ENCODE peak calls at places on chromosome 21, in ten cellular contexts. One of them, this sample, is unnamed.

GRCh38 chr21:27505516-27505915 is 538.6 kb upstream of the ADAMTS5 start:
- DNase-seq in left lung: no peak
- DNase-seq in WTC11: no peak
- DNase-seq in AG04449: peak; percentile 58
- DNase-seq in HAP-1: no peak
- DNase-seq in globus pallidus: no peak
- DNase-seq in stimulated activated CD4-positive, alpha-beta T cell treated with anti-CD3 and anti-CD28 coated beads, Interleukin-2, amount 100 ng/mL, for 24 hours: no peak
- DNase-seq in NCI-H345: no peak
- DNase-seq in activated CD4-positive, alpha-beta T cell treated with anti-CD3 and anti-CD28 coated beads, Interleukin-2, amount 10 ng/mL, durations not matched to agents 7 days and 5 days: no peak
- DNase-seq in PC-9: no peak
- DNase-seq in this sample: no peak

GRCh38 chr21:34204481-34205439 is 131.4 kb downstream of the MRPS6 start:
- DNase-seq in left lung: no peak
- DNase-seq in WTC11: no peak
- DNase-seq in AG04449: no peak
- DNase-seq in HAP-1: no peak
- DNase-seq in globus pallidus: no peak
- DNase-seq in stimulated activated CD4-positive, alpha-beta T cell treated with anti-CD3 and anti-CD28 coated beads, Interleukin-2, amount 100 ng/mL, for 24 hours: no peak
- DNase-seq in NCI-H345: peak; percentile 84
- DNase-seq in activated CD4-positive, alpha-beta T cell treated with anti-CD3 and anti-CD28 coated beads, Interleukin-2, amount 10 ng/mL, durations not matched to agents 7 days and 5 days: no peak
- DNase-seq in PC-9: no peak
- DNase-seq in this sample: peak; percentile 59

GRCh38 chr21:41760411-41760810 is 6.4 kb downstream of the RIPK4 start:
- DNase-seq in left lung: no peak
- DNase-seq in WTC11: no peak
- DNase-seq in AG04449: no peak
- DNase-seq in HAP-1: no peak
- DNase-seq in globus pallidus: no peak
- DNase-seq in stimulated activated CD4-positive, alpha-beta T cell treated with anti-CD3 and anti-CD28 coated beads, Interleukin-2, amount 100 ng/mL, for 24 hours: no peak
- DNase-seq in NCI-H345: no peak
- DNase-seq in activated CD4-positive, alpha-beta T cell treated with anti-CD3 and anti-CD28 coated beads, Interleukin-2, amount 10 ng/mL, durations not matched to agents 7 days and 5 days: no peak
- DNase-seq in PC-9: no peak
- DNase-seq in this sample: no peak

GRCh38 chr21:37082856-37083611 is 10.0 kb downstream of the TTC3 start:
- DNase-seq in left lung: no peak
- DNase-seq in WTC11: no peak
- DNase-seq in AG04449: no peak
- DNase-seq in HAP-1: no peak
- DNase-seq in globus pallidus: no peak
- DNase-seq in stimulated activated CD4-positive, alpha-beta T cell treated with anti-CD3 and anti-CD28 coated beads, Interleukin-2, amount 100 ng/mL, for 24 hours: no peak
- DNase-seq in NCI-H345: no peak
- DNase-seq in activated CD4-positive, alpha-beta T cell treated with anti-CD3 and anti-CD28 coated beads, Interleukin-2, amount 10 ng/mL, durations not matched to agents 7 days and 5 days: no peak
- DNase-seq in PC-9: no peak
- DNase-seq in this sample: no peak

GRCh38 chr21:38965910-38966504 is 160.3 kb downstream of the ETS2 start:
- DNase-seq in left lung: no peak
- DNase-seq in WTC11: peak; percentile 50
- DNase-seq in AG04449: no peak
- DNase-seq in HAP-1: no peak
- DNase-seq in globus pallidus: no peak
- DNase-seq in stimulated activated CD4-positive, alpha-beta T cell treated with anti-CD3 and anti-CD28 coated beads, Interleukin-2, amount 100 ng/mL, for 24 hours: no peak
- DNase-seq in NCI-H345: peak; percentile 96
- DNase-seq in activated CD4-positive, alpha-beta T cell treated with anti-CD3 and anti-CD28 coated beads, Interleukin-2, amount 10 ng/mL, durations not matched to agents 7 days and 5 days: no peak
- DNase-seq in PC-9: peak; percentile 72
- DNase-seq in this sample: peak; percentile 47

GRCh38 chr21:15729346-15729673 is 472 bp upstream of the USP25 start:
- DNase-seq in left lung: no peak
- DNase-seq in WTC11: no peak
- DNase-seq in AG04449: no peak
- DNase-seq in HAP-1: no peak
- DNase-seq in globus pallidus: no peak
- DNase-seq in stimulated activated CD4-positive, alpha-beta T cell treated with anti-CD3 and anti-CD28 coated beads, Interleukin-2, amount 100 ng/mL, for 24 hours: no peak
- DNase-seq in NCI-H345: no peak
- DNase-seq in activated CD4-positive, alpha-beta T cell treated with anti-CD3 and anti-CD28 coated beads, Interleukin-2, amount 10 ng/mL, durations not matched to agents 7 days and 5 days: no peak
- DNase-seq in PC-9: no peak
- DNase-seq in this sample: no peak

GRCh38 chr21:43196789-43197188 is 28.0 kb downstream of the CRYAA start:
- DNase-seq in left lung: no peak
- DNase-seq in WTC11: peak; percentile 3
- DNase-seq in AG04449: no peak
- DNase-seq in HAP-1: peak; percentile 79
- DNase-seq in globus pallidus: peak; percentile 20
- DNase-seq in stimulated activated CD4-positive, alpha-beta T cell treated with anti-CD3 and anti-CD28 coated beads, Interleukin-2, amount 100 ng/mL, for 24 hours: peak; percentile 7
- DNase-seq in NCI-H345: peak; percentile 52
- DNase-seq in activated CD4-positive, alpha-beta T cell treated with anti-CD3 and anti-CD28 coated beads, Interleukin-2, amount 10 ng/mL, durations not matched to agents 7 days and 5 days: no peak
- DNase-seq in PC-9: peak; percentile 45
- DNase-seq in this sample: peak; percentile 26

GRCh38 chr21:42545745-42546144 is 32.1 kb downstream of the SLC37A1 start:
- DNase-seq in left lung: no peak
- DNase-seq in WTC11: no peak
- DNase-seq in AG04449: no peak
- DNase-seq in HAP-1: no peak
- DNase-seq in globus pallidus: no peak
- DNase-seq in stimulated activated CD4-positive, alpha-beta T cell treated with anti-CD3 and anti-CD28 coated beads, Interleukin-2, amount 100 ng/mL, for 24 hours: no peak
- DNase-seq in NCI-H345: no peak
- DNase-seq in activated CD4-positive, alpha-beta T cell treated with anti-CD3 and anti-CD28 coated beads, Interleukin-2, amount 10 ng/mL, durations not matched to agents 7 days and 5 days: no peak
- DNase-seq in PC-9: no peak
- DNase-seq in this sample: no peak

GRCh38 chr21:26717146-26717739 is 128.0 kb downstream of the ADAMTS1 start:
- DNase-seq in left lung: no peak
- DNase-seq in WTC11: no peak
- DNase-seq in AG04449: no peak
- DNase-seq in HAP-1: peak; percentile 40
- DNase-seq in globus pallidus: peak; percentile 17
- DNase-seq in stimulated activated CD4-positive, alpha-beta T cell treated with anti-CD3 and anti-CD28 coated beads, Interleukin-2, amount 100 ng/mL, for 24 hours: no peak
- DNase-seq in NCI-H345: peak; percentile 36
- DNase-seq in activated CD4-positive, alpha-beta T cell treated with anti-CD3 and anti-CD28 coated beads, Interleukin-2, amount 10 ng/mL, durations not matched to agents 7 days and 5 days: no peak
- DNase-seq in PC-9: no peak
- DNase-seq in this sample: no peak

GRCh38 chr21:26587621-26588260 is 14.7 kb upstream of the CYYR1 start:
- DNase-seq in left lung: no peak
- DNase-seq in WTC11: no peak
- DNase-seq in AG04449: peak; percentile 14
- DNase-seq in HAP-1: no peak
- DNase-seq in globus pallidus: no peak
- DNase-seq in stimulated activated CD4-positive, alpha-beta T cell treated with anti-CD3 and anti-CD28 coated beads, Interleukin-2, amount 100 ng/mL, for 24 hours: no peak
- DNase-seq in NCI-H345: no peak
- DNase-seq in activated CD4-positive, alpha-beta T cell treated with anti-CD3 and anti-CD28 coated beads, Interleukin-2, amount 10 ng/mL, durations not matched to agents 7 days and 5 days: no peak
- DNase-seq in PC-9: no peak
- DNase-seq in this sample: no peak

GRCh38 chr21:44742418-44743153 is 31.2 kb upstream of the TSPEAR start:
- DNase-seq in left lung: no peak
- DNase-seq in WTC11: no peak
- DNase-seq in AG04449: no peak
- DNase-seq in HAP-1: no peak
- DNase-seq in globus pallidus: no peak
- DNase-seq in stimulated activated CD4-positive, alpha-beta T cell treated with anti-CD3 and anti-CD28 coated beads, Interleukin-2, amount 100 ng/mL, for 24 hours: no peak
- DNase-seq in NCI-H345: peak; percentile 75
- DNase-seq in activated CD4-positive, alpha-beta T cell treated with anti-CD3 and anti-CD28 coated beads, Interleukin-2, amount 10 ng/mL, durations not matched to agents 7 days and 5 days: no peak
- DNase-seq in PC-9: no peak
- DNase-seq in this sample: no peak

GRCh38 chr21:29261555-29262540 is 36.9 kb upstream of the BACH1 start:
- DNase-seq in left lung: no peak
- DNase-seq in WTC11: no peak
- DNase-seq in AG04449: no peak
- DNase-seq in HAP-1: no peak
- DNase-seq in globus pallidus: no peak
- DNase-seq in stimulated activated CD4-positive, alpha-beta T cell treated with anti-CD3 and anti-CD28 coated beads, Interleukin-2, amount 100 ng/mL, for 24 hours: no peak
- DNase-seq in NCI-H345: no peak
- DNase-seq in activated CD4-positive, alpha-beta T cell treated with anti-CD3 and anti-CD28 coated beads, Interleukin-2, amount 10 ng/mL, durations not matched to agents 7 days and 5 days: no peak
- DNase-seq in PC-9: no peak
- DNase-seq in this sample: no peak

GRCh38 chr21:42561742-42562141 is 48.1 kb downstream of the SLC37A1 start:
- DNase-seq in left lung: peak; percentile 64
- DNase-seq in WTC11: peak; percentile 16
- DNase-seq in AG04449: no peak
- DNase-seq in HAP-1: no peak
- DNase-seq in globus pallidus: no peak
- DNase-seq in stimulated activated CD4-positive, alpha-beta T cell treated with anti-CD3 and anti-CD28 coated beads, Interleukin-2, amount 100 ng/mL, for 24 hours: no peak
- DNase-seq in NCI-H345: peak; percentile 84
- DNase-seq in activated CD4-positive, alpha-beta T cell treated with anti-CD3 and anti-CD28 coated beads, Interleukin-2, amount 10 ng/mL, durations not matched to agents 7 days and 5 days: no peak
- DNase-seq in PC-9: no peak
- DNase-seq in this sample: no peak

GRCh38 chr21:33013618-33014017 is 12.1 kb upstream of the OLIG2 start:
- DNase-seq in left lung: no peak
- DNase-seq in WTC11: no peak
- DNase-seq in AG04449: no peak
- DNase-seq in HAP-1: no peak
- DNase-seq in globus pallidus: no peak
- DNase-seq in stimulated activated CD4-positive, alpha-beta T cell treated with anti-CD3 and anti-CD28 coated beads, Interleukin-2, amount 100 ng/mL, for 24 hours: no peak
- DNase-seq in NCI-H345: no peak
- DNase-seq in activated CD4-positive, alpha-beta T cell treated with anti-CD3 and anti-CD28 coated beads, Interleukin-2, amount 10 ng/mL, durations not matched to agents 7 days and 5 days: no peak
- DNase-seq in PC-9: no peak
- DNase-seq in this sample: peak; percentile 29

GRCh38 chr21:45986316-45987051 is 4.9 kb downstream of the COL6A1 start:
- DNase-seq in left lung: peak; percentile 78
- DNase-seq in WTC11: peak; percentile 8
- DNase-seq in AG04449: no peak
- DNase-seq in HAP-1: no peak
- DNase-seq in globus pallidus: no peak
- DNase-seq in stimulated activated CD4-positive, alpha-beta T cell treated with anti-CD3 and anti-CD28 coated beads, Interleukin-2, amount 100 ng/mL, for 24 hours: no peak
- DNase-seq in NCI-H345: no peak
- DNase-seq in activated CD4-positive, alpha-beta T cell treated with anti-CD3 and anti-CD28 coated beads, Interleukin-2, amount 10 ng/mL, durations not matched to agents 7 days and 5 days: no peak
- DNase-seq in PC-9: no peak
- DNase-seq in this sample: no peak

GRCh38 chr21:46037338-46038325 is 56.1 kb downstream of the COL6A1 start:
- DNase-seq in left lung: peak; percentile 79
- DNase-seq in WTC11: no peak
- DNase-seq in AG04449: no peak
- DNase-seq in HAP-1: no peak
- DNase-seq in globus pallidus: no peak
- DNase-seq in stimulated activated CD4-positive, alpha-beta T cell treated with anti-CD3 and anti-CD28 coated beads, Interleukin-2, amount 100 ng/mL, for 24 hours: no peak
- DNase-seq in NCI-H345: no peak
- DNase-seq in activated CD4-positive, alpha-beta T cell treated with anti-CD3 and anti-CD28 coated beads, Interleukin-2, amount 10 ng/mL, durations not matched to agents 7 days and 5 days: no peak
- DNase-seq in PC-9: no peak
- DNase-seq in this sample: no peak

GRCh38 chr21:29219165-29219770 is 79.5 kb upstream of the BACH1 start:
- DNase-seq in left lung: no peak
- DNase-seq in WTC11: no peak
- DNase-seq in AG04449: no peak
- DNase-seq in HAP-1: no peak
- DNase-seq in globus pallidus: no peak
- DNase-seq in stimulated activated CD4-positive, alpha-beta T cell treated with anti-CD3 and anti-CD28 coated beads, Interleukin-2, amount 100 ng/mL, for 24 hours: no peak
- DNase-seq in NCI-H345: no peak
- DNase-seq in activated CD4-positive, alpha-beta T cell treated with anti-CD3 and anti-CD28 coated beads, Interleukin-2, amount 10 ng/mL, durations not matched to agents 7 days and 5 days: no peak
- DNase-seq in PC-9: peak; percentile 14
- DNase-seq in this sample: no peak

This sample was measured in neural progenitor cell.